ENCODE peak calls at places on chromosome 20, in five cellular contexts. R is fibroblast of mammary gland, K is OCI-LY7, A is heart right ventricle, I is IMR-90. L is an unnamed sample.

GRCh38 chr20:9306521-9306920 is 207.9 kb upstream of the LAMP5 start:
- DNase-seq in K (no peak), A (no peak), I (peak; percentile 93), R (peak; percentile 94), L (peak; percentile 10)

GRCh38 chr20:13231031-13231752 is 10.1 kb downstream of the ISM1 start:
- DNase-seq in A (no peak), K (no peak), R (peak; percentile 67), I (peak; percentile 28), L (no peak)

GRCh38 chr20:25860531-25861150 is 164.0 kb upstream of the ZNF337 start:
- DNase-seq in R (no peak), I (no peak), A (no peak), K (no peak), L (no peak)

GRCh38 chr20:57274299-57274698 is 7.9 kb upstream of the BMP7 start:
- DNase-seq in K (no peak), I (no peak), R (no peak), A (no peak), L (no peak)

GRCh38 chr20:62496525-62497218 is 20.9 kb upstream of the GATA5 start:
- DNase-seq in R (no peak), I (no peak), K (peak; percentile 72), A (no peak), L (peak; percentile 49)

GRCh38 chr20:6921717-6922386 is 154.4 kb downstream of the BMP2 start:
- DNase-seq in A (no peak), K (no peak), R (no peak), I (no peak), L (no peak)

GRCh38 chr20:22312744-22313346 is 271.5 kb downstream of the FOXA2 start:
- DNase-seq in I (peak; percentile 25), R (peak; percentile 49), K (peak; percentile 7), A (peak; percentile 9), L (peak; percentile 30)

GRCh38 chr20:8305449-8305978 is 173.4 kb downstream of the PLCB1 start:
- DNase-seq in K (peak; percentile 86), I (peak; percentile 33), A (peak; percentile 12), R (peak; percentile 49), L (peak; percentile 69)

GRCh38 chr20:24575811-24576210 is 106.4 kb downstream of the SYNDIG1 start:
- DNase-seq in R (no peak), K (no peak), A (no peak), I (no peak), L (no peak)

GRCh38 chr20:38804682-38805501 is 605 bp upstream of the PPP1R16B start:
- DNase-seq in A (no peak), I (no peak), R (no peak), K (peak; percentile 80), L (peak; percentile 93)

GRCh38 chr20:51360451-51361230 is 181.9 kb downstream of the NFATC2 start:
- DNase-seq in I (peak; percentile 100), A (no peak), K (no peak), R (peak; percentile 100), L (no peak)

GRCh38 chr20:45343445-45343866 is 4.8 kb downstream of the SDC4 start:
- DNase-seq in I (no peak), A (no peak), R (no peak), K (no peak), L (no peak)

GRCh38 chr20:24673678-24674570 is 204.5 kb downstream of the SYNDIG1 start:
- DNase-seq in A (no peak), I (peak; percentile 75), R (peak; percentile 81), K (no peak), L (no peak)

GRCh38 chr20:37714973-37715657 is 21.3 kb downstream of the CTNNBL1 start:
- DNase-seq in R (peak; percentile 25), A (no peak), K (no peak), I (peak; percentile 64), L (peak; percentile 75)

GRCh38 chr20:25296094-25297093 is 48.5 kb downstream of the PYGB start:
- DNase-seq in I (peak; percentile 24), R (peak; percentile 57), K (peak; percentile 56), A (no peak), L (peak; percentile 50)

GRCh38 chr20:34997171-34997570 is 41.5 kb downstream of the MYH7B start:
- DNase-seq in R (peak; percentile 29), K (no peak), A (no peak), I (peak; percentile 15), L (peak; percentile 63)

GRCh38 chr20:57087102-57087501 is 179.3 kb downstream of the BMP7 start:
- DNase-seq in R (no peak), K (no peak), I (no peak), A (no peak), L (no peak)

DNA sequence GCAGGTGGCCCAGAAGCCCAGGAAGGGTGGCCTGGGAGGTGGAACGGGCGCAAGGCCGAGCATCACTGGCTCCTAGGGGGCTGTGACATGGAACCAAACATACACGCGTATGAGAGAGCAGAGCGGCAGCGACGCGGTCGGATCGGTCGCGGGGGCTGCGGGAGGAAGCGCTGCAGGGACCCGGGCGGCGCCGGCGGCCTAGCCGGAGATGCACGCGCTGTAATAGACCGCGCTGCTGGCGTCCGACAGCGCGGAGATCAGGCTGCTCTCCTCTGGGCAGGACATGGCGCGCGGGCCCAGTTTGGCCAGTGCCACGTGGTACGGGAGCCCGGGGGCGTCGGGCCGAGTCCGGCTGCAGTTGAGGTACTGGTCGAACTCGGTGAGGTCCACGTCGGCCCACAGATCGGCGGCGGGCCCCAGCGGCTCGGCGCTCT is 1.5 kb downstream of the SOX18 start:
- DNase-seq in R (no peak), A (no peak), I (no peak), K (no peak), L (peak; percentile 80)
- H3K4me3 ChIP-seq in R (no peak overlapping the region), A (peak overlapping the region; percentile 78), I (no peak overlapping the region), K (no peak overlapping the region), L (peak overlapping the region; percentile 63)

GRCh38 chr20:2799271-2799670 is 1.2 kb downstream of the CPXM1 start:
- DNase-seq in K (no peak), R (no peak), I (no peak), A (no peak), L (peak; percentile 30)

GRCh38 chr20:2800590-2801458 is at the start of gene CPXM1:
- DNase-seq in I (no peak), R (peak; percentile 6), K (no peak), A (no peak), L (peak; percentile 95)

GRCh38 chr20:2798814-2799213 is 1.6 kb downstream of the CPXM1 start:
- DNase-seq in A (no peak), K (no peak), I (peak; percentile 10), R (peak; percentile 43), L (peak; percentile 94)

GRCh38 chr20:2799688-2800589 is 488 bp downstream of the CPXM1 start:
- DNase-seq in A (no peak), R (peak; percentile 34), I (peak; percentile 7), K (no peak), L (peak; percentile 58)

GRCh38 chr20:2801459-2801728 is 967 bp upstream of the CPXM1 start:
- DNase-seq in A (no peak), I (no peak), R (no peak), K (no peak), L (peak; percentile 56)
- H3K4me3 ChIP-seq in A (no peak overlapping the region), I (no peak overlapping the region), R (no peak overlapping the region), K (no peak overlapping the region), L (peak overlapping the region; percentile 73)

DNA sequence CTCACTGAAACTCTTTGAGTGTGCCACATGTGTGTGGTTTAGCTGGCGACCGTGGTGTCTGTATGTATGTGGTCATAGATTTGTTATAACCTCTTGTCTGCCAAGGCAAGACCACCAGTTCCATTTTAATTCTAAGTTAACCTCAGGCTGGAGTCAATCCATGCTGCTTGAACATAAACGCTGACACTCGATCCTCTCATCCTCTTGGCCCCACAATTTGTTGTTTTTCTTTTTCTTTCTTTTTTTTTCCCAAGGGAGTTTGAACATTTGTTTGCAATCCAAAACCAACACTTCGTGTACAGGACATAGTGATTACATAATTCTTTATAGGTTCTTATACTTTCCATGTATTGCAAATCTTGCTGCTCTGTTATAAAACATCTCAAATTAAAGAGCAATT is 319.0 kb upstream of the JAG1 start:
- DNase-seq in R (peak; percentile 56), K (no peak), I (peak; percentile 28), A (no peak), L (no peak)
- H3K4me3 ChIP-seq in R (no peak overlapping the region), K (no peak overlapping the region), I (no peak overlapping the region), A (no peak overlapping the region), L (no peak overlapping the region)

DNA sequence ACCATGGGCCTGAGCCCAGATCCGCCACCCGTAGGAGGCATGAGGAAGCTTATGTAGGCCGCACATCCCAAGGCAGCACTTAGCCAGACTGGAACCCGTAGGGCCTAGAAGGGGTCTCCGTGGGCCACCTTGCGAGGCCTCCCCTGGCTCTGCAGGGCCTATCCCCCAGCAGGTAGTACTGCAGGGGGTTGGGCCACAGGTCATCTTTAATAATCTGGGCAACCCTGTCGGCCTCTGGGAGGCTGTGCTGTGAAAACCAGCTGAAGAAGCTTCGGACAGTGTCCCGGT is 18.5 kb downstream of the PLAGL2 start:
- DNase-seq in R (no peak), A (no peak), I (no peak), K (no peak), L (no peak)
- H3K4me3 ChIP-seq in R (no peak overlapping the region), A (peak overlapping the region; percentile 75), I (no peak overlapping the region), K (no peak overlapping the region), L (no peak overlapping the region)

GRCh38 chr20:43187476-43188233 is 2.1 kb downstream of the PTPRT start:
- DNase-seq in I (peak; percentile 44), A (peak; percentile 50), K (peak; percentile 49), R (peak; percentile 58), L (peak; percentile 72)
- H3K4me3 ChIP-seq in I (no peak overlapping the region), A (peak overlapping the region; percentile 41), K (no peak overlapping the region), R (no peak overlapping the region), L (no peak overlapping the region)

DNA sequence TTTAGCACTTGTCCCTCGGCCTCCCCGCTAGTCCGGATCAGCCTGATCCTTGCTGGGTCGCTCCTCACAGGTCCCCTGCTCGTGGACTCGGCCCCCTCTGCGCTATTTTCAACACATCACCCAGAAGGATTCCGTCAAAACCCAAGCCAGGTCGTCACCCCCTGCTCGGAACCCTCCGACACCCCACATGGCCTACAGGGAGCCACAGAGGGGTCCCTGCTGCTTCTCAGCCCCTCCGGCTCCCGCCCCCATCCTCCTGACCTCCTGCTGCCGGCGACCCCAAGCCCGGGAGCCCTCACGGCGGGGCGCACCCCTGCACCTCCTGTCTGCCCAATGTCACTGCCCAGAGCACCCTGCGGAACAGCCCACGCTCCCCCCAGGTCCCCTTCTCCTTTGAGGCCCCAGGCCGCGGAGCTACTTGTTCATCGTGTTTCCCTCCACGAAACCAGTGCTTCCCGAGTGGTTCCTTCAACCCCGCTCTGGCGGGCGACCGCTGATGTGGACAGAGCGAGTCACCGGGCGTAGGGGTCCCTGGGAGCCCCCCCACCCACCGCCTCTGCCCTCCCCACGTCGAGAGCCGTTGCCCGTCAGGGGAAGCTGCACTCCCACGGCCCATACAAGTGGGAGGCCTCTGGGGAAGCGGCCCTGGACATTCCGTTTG is 638 bp upstream of the MYL9 start:
- DNase-seq in A (peak; percentile 31), R (no peak), K (no peak), I (no peak), L (peak; percentile 25)
- H3K4me3 ChIP-seq in A (peak overlapping the region; percentile 99), R (peak overlapping the region; percentile 37), K (no peak overlapping the region), I (peak overlapping the region; percentile 36), L (no peak overlapping the region)